ENCODE peak calls at places on chromosomes 11 and 22, in ten cellular contexts. One of them, this sample, is unnamed.

GRCh38 chr11:68912254-68912653 is 8.6 kb downstream of the IGHMBP2 start:
- DNase-seq in AG04450: no peak
- DNase-seq in transverse colon: no peak
- DNase-seq in AG09309: no peak
- DNase-seq in mammary epithelial cell: no peak
- DNase-seq in progenitor cell of endocrine pancreas: no peak
- DNase-seq in neural progenitor cell: no peak
- DNase-seq in fibroblast of pulmonary artery: no peak
- DNase-seq in astrocyte of the spinal cord: no peak
- DNase-seq in HepG2: no peak
- DNase-seq in this sample: no peak

GRCh38 chr11:78949976-78950690 is 375.5 kb upstream of the NARS2 start:
- DNase-seq in AG09309: no peak
- DNase-seq in progenitor cell of endocrine pancreas: no peak
- DNase-seq in AG04450: no peak
- DNase-seq in neural progenitor cell: peak
- DNase-seq in astrocyte of the spinal cord: no peak
- DNase-seq in fibroblast of pulmonary artery: no peak
- DNase-seq in HepG2: no peak
- DNase-seq in transverse colon: no peak
- DNase-seq in mammary epithelial cell: no peak
- DNase-seq in this sample: peak

GRCh38 chr11:15843309-15843857 is 513.0 kb downstream of the SOX6 start:
- DNase-seq in fibroblast of pulmonary artery: peak
- DNase-seq in HepG2: no peak
- DNase-seq in transverse colon: no peak
- DNase-seq in AG09309: no peak
- DNase-seq in neural progenitor cell: peak
- DNase-seq in astrocyte of the spinal cord: peak
- DNase-seq in progenitor cell of endocrine pancreas: no peak
- DNase-seq in AG04450: no peak
- DNase-seq in mammary epithelial cell: peak
- DNase-seq in this sample: peak

GRCh38 chr11:12122083-12122482 is 11.7 kb downstream of the MICAL2 start:
- DNase-seq in mammary epithelial cell: no peak
- DNase-seq in neural progenitor cell: peak
- DNase-seq in AG09309: no peak
- DNase-seq in AG04450: no peak
- DNase-seq in fibroblast of pulmonary artery: peak
- DNase-seq in progenitor cell of endocrine pancreas: no peak
- DNase-seq in transverse colon: no peak
- DNase-seq in astrocyte of the spinal cord: no peak
- DNase-seq in HepG2: peak
- DNase-seq in this sample: no peak

GRCh38 chr11:34639545-34639944 is 18.7 kb downstream of the EHF start:
- DNase-seq in transverse colon: peak
- DNase-seq in fibroblast of pulmonary artery: no peak
- DNase-seq in astrocyte of the spinal cord: no peak
- DNase-seq in AG04450: no peak
- DNase-seq in mammary epithelial cell: no peak
- DNase-seq in AG09309: no peak
- DNase-seq in progenitor cell of endocrine pancreas: no peak
- DNase-seq in neural progenitor cell: no peak
- DNase-seq in HepG2: no peak
- DNase-seq in this sample: no peak

GRCh38 chr22:41021655-41022454 is 70.5 kb upstream of the EP300 start:
- DNase-seq in transverse colon: peak
- DNase-seq in AG09309: no peak
- DNase-seq in HepG2: peak
- DNase-seq in progenitor cell of endocrine pancreas: peak
- DNase-seq in mammary epithelial cell: peak
- DNase-seq in neural progenitor cell: peak
- DNase-seq in AG04450: no peak
- DNase-seq in fibroblast of pulmonary artery: peak
- DNase-seq in astrocyte of the spinal cord: peak
- DNase-seq in this sample: peak

GRCh38 chr11:10350341-10350740 is 45.5 kb downstream of the ADM start:
- DNase-seq in neural progenitor cell: no peak
- DNase-seq in AG09309: no peak
- DNase-seq in mammary epithelial cell: peak
- DNase-seq in AG04450: no peak
- DNase-seq in progenitor cell of endocrine pancreas: no peak
- DNase-seq in fibroblast of pulmonary artery: peak
- DNase-seq in HepG2: peak
- DNase-seq in transverse colon: no peak
- DNase-seq in astrocyte of the spinal cord: peak
- DNase-seq in this sample: no peak

GRCh38 chr11:27735281-27735680 is 35.0 kb upstream of the BDNF start:
- DNase-seq in HepG2: no peak
- DNase-seq in AG04450: no peak
- DNase-seq in astrocyte of the spinal cord: peak
- DNase-seq in fibroblast of pulmonary artery: peak
- DNase-seq in neural progenitor cell: no peak
- DNase-seq in transverse colon: no peak
- DNase-seq in AG09309: no peak
- DNase-seq in mammary epithelial cell: no peak
- DNase-seq in progenitor cell of endocrine pancreas: no peak
- DNase-seq in this sample: no peak

DNA sequence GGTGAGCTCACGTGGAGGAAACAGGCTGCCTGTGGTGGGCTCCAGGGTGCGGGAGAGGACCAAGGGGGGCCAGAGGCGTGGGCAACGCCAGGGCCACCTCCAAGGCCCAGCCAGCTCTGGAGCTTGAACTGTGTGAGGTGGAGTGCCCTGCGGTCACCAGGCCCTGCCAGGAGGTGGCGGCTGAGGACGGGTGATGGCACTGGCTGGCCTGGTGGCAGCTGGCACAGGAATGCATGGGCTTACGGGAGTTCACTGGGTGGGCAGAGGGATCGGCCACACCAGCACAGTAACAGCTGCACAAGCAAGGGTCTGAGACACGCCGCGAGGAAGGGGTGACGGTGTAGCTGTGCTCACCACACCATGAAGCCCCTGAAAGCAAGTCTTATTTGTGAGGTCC is 15.8 kb downstream of the TOLLIP start:
- DNase-seq in AG09309: no peak
- DNase-seq in neural progenitor cell: no peak
- DNase-seq in transverse colon: peak
- DNase-seq in AG04450: no peak
- DNase-seq in fibroblast of pulmonary artery: no peak
- DNase-seq in progenitor cell of endocrine pancreas: no peak
- DNase-seq in mammary epithelial cell: no peak
- DNase-seq in HepG2: no peak
- DNase-seq in astrocyte of the spinal cord: no peak
- DNase-seq in this sample: no peak
- TF ChIP-seq CTCF in AG09309: peak
- TF ChIP-seq CTCF in neural progenitor cell: peak
- TF ChIP-seq CTCF in transverse colon: no peak
- TF ChIP-seq CTCF in AG04450: peak
- TF ChIP-seq CTCF in fibroblast of pulmonary artery: no peak
- TF ChIP-seq CTCF in progenitor cell of endocrine pancreas: peak
- TF ChIP-seq CTCF in mammary epithelial cell: no peak
- TF ChIP-seq CTCF in HepG2: peak
- TF ChIP-seq CTCF in astrocyte of the spinal cord: peak
- TF ChIP-seq CTCF in this sample: peak

GRCh38 chr11:76672431-76673163 is 2.0 kb upstream of the LRRC32 start:
- DNase-seq in fibroblast of pulmonary artery: peak
- DNase-seq in transverse colon: peak
- DNase-seq in neural progenitor cell: no peak
- DNase-seq in HepG2: no peak
- DNase-seq in AG09309: no peak
- DNase-seq in astrocyte of the spinal cord: no peak
- DNase-seq in mammary epithelial cell: no peak
- DNase-seq in progenitor cell of endocrine pancreas: no peak
- DNase-seq in AG04450: no peak
- DNase-seq in this sample: no peak

GRCh38 chr11:76671626-76672309 is 1.2 kb upstream of the LRRC32 start:
- DNase-seq in mammary epithelial cell: no peak
- DNase-seq in progenitor cell of endocrine pancreas: no peak
- DNase-seq in AG04450: no peak
- DNase-seq in transverse colon: no peak
- DNase-seq in AG09309: no peak
- DNase-seq in fibroblast of pulmonary artery: no peak
- DNase-seq in astrocyte of the spinal cord: no peak
- DNase-seq in neural progenitor cell: no peak
- DNase-seq in HepG2: no peak
- DNase-seq in this sample: no peak

GRCh38 chr11:76671236-76671590 is 666 bp upstream of the LRRC32 start:
- DNase-seq in AG04450: no peak
- DNase-seq in HepG2: no peak
- DNase-seq in mammary epithelial cell: no peak
- DNase-seq in neural progenitor cell: no peak
- DNase-seq in progenitor cell of endocrine pancreas: no peak
- DNase-seq in AG09309: no peak
- DNase-seq in astrocyte of the spinal cord: no peak
- DNase-seq in fibroblast of pulmonary artery: no peak
- DNase-seq in transverse colon: no peak
- DNase-seq in this sample: no peak

GRCh38 chr11:76669901-76670474 is 559 bp downstream of the LRRC32 start:
- DNase-seq in transverse colon: no peak
- DNase-seq in neural progenitor cell: peak
- DNase-seq in progenitor cell of endocrine pancreas: no peak
- DNase-seq in fibroblast of pulmonary artery: peak
- DNase-seq in mammary epithelial cell: no peak
- DNase-seq in AG04450: peak
- DNase-seq in HepG2: no peak
- DNase-seq in astrocyte of the spinal cord: peak
- DNase-seq in AG09309: no peak
- DNase-seq in this sample: no peak

DNA sequence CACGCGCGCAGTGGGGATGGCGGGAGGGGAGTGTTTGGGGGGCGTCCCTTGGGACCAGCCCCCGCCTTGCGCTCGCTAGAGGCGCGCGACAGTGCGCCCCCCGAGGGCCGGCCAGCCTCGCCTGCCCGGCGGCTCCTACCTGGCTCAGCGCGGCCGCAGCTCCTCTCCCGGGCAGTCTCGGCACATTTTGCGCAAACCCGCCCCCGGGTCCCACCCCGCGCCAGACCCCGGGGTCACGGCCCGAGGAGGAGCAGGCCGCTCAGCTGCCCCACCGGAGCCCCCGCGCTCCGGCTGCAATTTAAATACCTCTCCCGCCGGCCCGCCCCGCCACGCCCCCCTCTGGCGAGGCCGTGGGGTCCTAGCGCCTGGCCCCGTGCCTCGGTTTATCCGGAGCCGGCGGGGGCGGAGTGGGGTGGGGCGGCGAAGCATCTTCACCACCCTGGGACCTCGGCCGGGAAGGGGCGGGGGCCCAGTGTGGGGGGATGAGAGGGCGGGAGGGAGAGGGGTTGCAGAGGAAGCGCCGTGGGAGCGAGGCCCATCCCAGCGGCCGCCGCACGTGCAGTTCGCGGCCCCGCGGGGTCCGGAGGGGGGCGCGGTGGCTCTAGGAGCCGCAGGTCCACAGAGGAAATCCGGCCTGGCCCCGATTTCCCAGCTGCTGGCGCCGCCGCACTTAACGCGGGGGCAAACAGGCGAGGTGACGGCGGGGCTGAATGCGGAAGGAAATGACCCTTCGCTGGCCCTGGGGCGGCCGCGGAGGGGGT is at the start of gene LRRC32:
- DNase-seq in AG09309: no peak
- DNase-seq in mammary epithelial cell: no peak
- DNase-seq in fibroblast of pulmonary artery: no peak
- DNase-seq in transverse colon: peak
- DNase-seq in neural progenitor cell: peak
- DNase-seq in progenitor cell of endocrine pancreas: no peak
- DNase-seq in AG04450: no peak
- DNase-seq in astrocyte of the spinal cord: no peak
- DNase-seq in HepG2: no peak
- DNase-seq in this sample: no peak
- TF ChIP-seq CTCF in AG09309: no peak
- TF ChIP-seq CTCF in mammary epithelial cell: no peak
- TF ChIP-seq CTCF in fibroblast of pulmonary artery: no peak
- TF ChIP-seq CTCF in transverse colon: no peak
- TF ChIP-seq CTCF in neural progenitor cell: peak
- TF ChIP-seq CTCF in progenitor cell of endocrine pancreas: peak
- TF ChIP-seq CTCF in AG04450: no peak
- TF ChIP-seq CTCF in astrocyte of the spinal cord: no peak
- TF ChIP-seq CTCF in HepG2: no peak
- TF ChIP-seq CTCF in this sample: peak

GRCh38 chr11:46465683-46466082 is 74.1 kb upstream of the CHRM4 start:
- DNase-seq in AG04450: no peak
- DNase-seq in HepG2: peak
- DNase-seq in mammary epithelial cell: no peak
- DNase-seq in astrocyte of the spinal cord: no peak
- DNase-seq in neural progenitor cell: no peak
- DNase-seq in progenitor cell of endocrine pancreas: no peak
- DNase-seq in fibroblast of pulmonary artery: no peak
- DNase-seq in AG09309: no peak
- DNase-seq in transverse colon: no peak
- DNase-seq in this sample: no peak
- TF ChIP-seq CTCF in AG04450: no peak
- TF ChIP-seq CTCF in HepG2: no peak
- TF ChIP-seq CTCF in mammary epithelial cell: no peak
- TF ChIP-seq CTCF in astrocyte of the spinal cord: no peak
- TF ChIP-seq CTCF in neural progenitor cell: no peak
- TF ChIP-seq CTCF in progenitor cell of endocrine pancreas: no peak
- TF ChIP-seq CTCF in fibroblast of pulmonary artery: no peak
- TF ChIP-seq CTCF in AG09309: no peak
- TF ChIP-seq CTCF in transverse colon: no peak
- TF ChIP-seq CTCF in this sample: no peak

GRCh38 chr11:66150725-66151124 is 80.7 kb downstream of the PACS1 start:
- DNase-seq in AG09309: no peak
- DNase-seq in HepG2: no peak
- DNase-seq in mammary epithelial cell: no peak
- DNase-seq in fibroblast of pulmonary artery: no peak
- DNase-seq in AG04450: no peak
- DNase-seq in transverse colon: no peak
- DNase-seq in astrocyte of the spinal cord: no peak
- DNase-seq in neural progenitor cell: no peak
- DNase-seq in progenitor cell of endocrine pancreas: no peak
- DNase-seq in this sample: no peak

GRCh38 chr11:66154109-66154508 is 84.0 kb downstream of the PACS1 start:
- DNase-seq in transverse colon: no peak
- DNase-seq in progenitor cell of endocrine pancreas: no peak
- DNase-seq in mammary epithelial cell: no peak
- DNase-seq in AG04450: no peak
- DNase-seq in HepG2: no peak
- DNase-seq in astrocyte of the spinal cord: no peak
- DNase-seq in neural progenitor cell: no peak
- DNase-seq in fibroblast of pulmonary artery: no peak
- DNase-seq in AG09309: no peak
- DNase-seq in this sample: no peak

GRCh38 chr11:66150140-66150539 is 80.1 kb downstream of the PACS1 start:
- DNase-seq in AG04450: no peak
- DNase-seq in mammary epithelial cell: no peak
- DNase-seq in transverse colon: no peak
- DNase-seq in HepG2: no peak
- DNase-seq in astrocyte of the spinal cord: no peak
- DNase-seq in neural progenitor cell: no peak
- DNase-seq in fibroblast of pulmonary artery: no peak
- DNase-seq in AG09309: no peak
- DNase-seq in progenitor cell of endocrine pancreas: no peak
- DNase-seq in this sample: no peak

GRCh38 chr11:66155387-66156073 is 85.5 kb downstream of the PACS1 start:
- DNase-seq in AG09309: no peak
- DNase-seq in HepG2: no peak
- DNase-seq in transverse colon: no peak
- DNase-seq in neural progenitor cell: no peak
- DNase-seq in mammary epithelial cell: no peak
- DNase-seq in progenitor cell of endocrine pancreas: no peak
- DNase-seq in AG04450: no peak
- DNase-seq in astrocyte of the spinal cord: no peak
- DNase-seq in fibroblast of pulmonary artery: no peak
- DNase-seq in this sample: no peak

DNA sequence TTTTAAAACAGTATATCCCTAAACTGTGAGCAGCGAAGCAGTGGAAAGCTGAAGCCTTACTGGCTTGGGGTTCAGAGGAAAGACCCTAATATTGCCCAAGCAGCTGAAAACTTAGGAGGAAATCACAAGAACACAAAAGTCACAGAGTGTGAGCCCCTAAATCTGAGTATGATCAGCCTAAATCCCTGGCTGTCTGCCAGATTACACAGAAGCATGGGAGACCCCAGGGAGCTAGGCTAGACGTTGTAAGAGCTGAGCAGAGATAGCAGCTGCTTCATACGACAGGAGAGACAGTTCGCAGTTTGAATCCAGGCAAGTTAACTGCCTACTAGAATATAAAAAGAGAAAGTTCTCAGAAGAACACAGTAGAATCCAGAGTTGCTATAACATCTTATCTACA is 81.2 kb downstream of the PACS1 start:
- DNase-seq in neural progenitor cell: no peak
- DNase-seq in AG09309: no peak
- DNase-seq in AG04450: no peak
- DNase-seq in transverse colon: no peak
- DNase-seq in astrocyte of the spinal cord: no peak
- DNase-seq in HepG2: no peak
- DNase-seq in progenitor cell of endocrine pancreas: no peak
- DNase-seq in mammary epithelial cell: no peak
- DNase-seq in fibroblast of pulmonary artery: no peak
- DNase-seq in this sample: no peak
- TF ChIP-seq CTCF in neural progenitor cell: no peak
- TF ChIP-seq CTCF in AG09309: no peak
- TF ChIP-seq CTCF in AG04450: no peak
- TF ChIP-seq CTCF in transverse colon: no peak
- TF ChIP-seq CTCF in astrocyte of the spinal cord: no peak
- TF ChIP-seq CTCF in HepG2: no peak
- TF ChIP-seq CTCF in progenitor cell of endocrine pancreas: no peak
- TF ChIP-seq CTCF in mammary epithelial cell: no peak
- TF ChIP-seq CTCF in fibroblast of pulmonary artery: no peak
- TF ChIP-seq CTCF in this sample: no peak